ENCODE peak calls at places on chromosomes 3 and 15, in five cellular contexts. One of them, this sample, is unnamed.

GRCh38 chr3:125069452-125069851 is 13.7 kb upstream of the HEG1 start:
- DNase-seq in RPMI8226: no peak
- DNase-seq in EL: no peak
- DNase-seq in activated T-cell treated with anti-CD3 and anti-CD28 coated beads, Interleukin-2, amount 50 U/mL, for 72 hours: no peak
- DNase-seq in cardiac fibroblast: no peak
- DNase-seq in this sample: no peak

GRCh38 chr15:90054618-90055097 is 47.6 kb downstream of the IDH2 start:
- DNase-seq in EL: no peak
- DNase-seq in activated T-cell treated with anti-CD3 and anti-CD28 coated beads, Interleukin-2, amount 50 U/mL, for 72 hours: no peak
- DNase-seq in RPMI8226: no peak
- DNase-seq in cardiac fibroblast: no peak
- DNase-seq in this sample: no peak

GRCh38 chr15:63041982-63042878 is at the start of gene TPM1:
- DNase-seq in RPMI8226: peak
- DNase-seq in EL: peak
- DNase-seq in cardiac fibroblast: peak
- DNase-seq in activated T-cell treated with anti-CD3 and anti-CD28 coated beads, Interleukin-2, amount 50 U/mL, for 72 hours: peak
- DNase-seq in this sample: peak

GRCh38 chr3:184016820-184017671 is 638 bp downstream of the ABCC5 start:
- DNase-seq in RPMI8226: peak
- DNase-seq in activated T-cell treated with anti-CD3 and anti-CD28 coated beads, Interleukin-2, amount 50 U/mL, for 72 hours: peak
- DNase-seq in EL: peak
- DNase-seq in cardiac fibroblast: peak
- DNase-seq in this sample: no peak

GRCh38 chr15:71386448-71387236 is 271.4 kb downstream of the THSD4 start:
- DNase-seq in cardiac fibroblast: peak
- DNase-seq in activated T-cell treated with anti-CD3 and anti-CD28 coated beads, Interleukin-2, amount 50 U/mL, for 72 hours: no peak
- DNase-seq in EL: no peak
- DNase-seq in RPMI8226: peak
- DNase-seq in this sample: no peak

GRCh38 chr3:104947946-104948345 is 418.8 kb upstream of the ALCAM start:
- DNase-seq in cardiac fibroblast: no peak
- DNase-seq in activated T-cell treated with anti-CD3 and anti-CD28 coated beads, Interleukin-2, amount 50 U/mL, for 72 hours: no peak
- DNase-seq in RPMI8226: no peak
- DNase-seq in EL: peak
- DNase-seq in this sample: peak

GRCh38 chr15:67762610-67763368 is 62.5 kb upstream of the SKOR1 start:
- DNase-seq in cardiac fibroblast: no peak
- DNase-seq in EL: peak
- DNase-seq in activated T-cell treated with anti-CD3 and anti-CD28 coated beads, Interleukin-2, amount 50 U/mL, for 72 hours: peak
- DNase-seq in RPMI8226: no peak
- DNase-seq in this sample: no peak

GRCh38 chr3:55487376-55488241 is 503 bp upstream of the WNT5A start:
- DNase-seq in cardiac fibroblast: peak
- DNase-seq in EL: peak
- DNase-seq in RPMI8226: peak
- DNase-seq in activated T-cell treated with anti-CD3 and anti-CD28 coated beads, Interleukin-2, amount 50 U/mL, for 72 hours: no peak
- DNase-seq in this sample: peak

GRCh38 chr15:82613764-82614163 is 33.4 kb downstream of the CPEB1 start:
- DNase-seq in cardiac fibroblast: no peak
- DNase-seq in activated T-cell treated with anti-CD3 and anti-CD28 coated beads, Interleukin-2, amount 50 U/mL, for 72 hours: no peak
- DNase-seq in EL: no peak
- DNase-seq in RPMI8226: no peak
- DNase-seq in this sample: no peak